ENCODE peak calls at places on chromosome 4, in eight cellular contexts. M is fibroblast of mammary gland; R is GM06990; A is OCI-LY7; E is Right ventricle myocardium superior; U is pancreas; K is activated T-helper 1 cell treated with anti-CD3 and anti-CD28 coated beads, Interleukin-2, amount 50 U/mL, for 16 hours; Q is AG09309. C is an unnamed sample.

GRCh38 chr4:53929955-53930798 is 134.2 kb downstream of the CHIC2 start:
- DNase-seq in M (peak), A (peak), E (peak), K (no peak), R (peak), Q (peak), U (peak), C (peak)

GRCh38 chr4:151824647-151825046 is 63.8 kb upstream of the GATB start:
- DNase-seq in E (no peak), A (no peak), M (no peak), K (no peak), U (no peak), R (no peak), Q (no peak), C (no peak)

GRCh38 chr4:72566573-72566972 is 2.4 kb downstream of the ADAMTS3 start:
- DNase-seq in K (no peak), U (no peak), E (no peak), M (no peak), A (no peak), R (no peak), Q (no peak), C (no peak)

GRCh38 chr4:41638203-41638602 is 100.2 kb downstream of the LIMCH1 start:
- DNase-seq in R (no peak), Q (no peak), U (no peak), M (no peak), A (no peak), E (no peak), K (no peak), C (no peak)

GRCh38 chr4:175561691-175562090 is 250.4 kb downstream of the GPM6A start:
- DNase-seq in E (no peak), Q (no peak), R (no peak), K (no peak), U (no peak), A (no peak), M (no peak), C (no peak)

GRCh38 chr4:76373919-76374552 is 46.9 kb downstream of the CCDC158 start:
- DNase-seq in K (no peak), Q (no peak), R (no peak), A (no peak), E (no peak), M (peak), U (no peak), C (peak)

GRCh38 chr4:185512516-185512915 is 22.8 kb downstream of the PDLIM3 start:
- DNase-seq in M (peak), U (no peak), K (no peak), Q (peak), A (no peak), E (no peak), R (no peak), C (peak)

GRCh38 chr4:150518559-150518958 is 63.4 kb upstream of the MAB21L2 start:
- DNase-seq in K (no peak), U (no peak), A (no peak), E (no peak), M (peak), R (no peak), Q (no peak), C (peak)

GRCh38 chr4:102324725-102325124 is 20.6 kb downstream of the SLC39A8 start:
- DNase-seq in Q (no peak), E (no peak), R (no peak), A (no peak), U (no peak), K (no peak), M (peak), C (no peak)

GRCh38 chr4:1154523-1155182 is 17.7 kb downstream of the SPON2 start:
- DNase-seq in A (peak), K (no peak), E (no peak), U (peak), M (peak), Q (peak), R (no peak), C (no peak)

GRCh38 chr4:99414401-99414800 is 20.7 kb downstream of the ADH7 start:
- DNase-seq in R (no peak), U (no peak), K (no peak), M (peak), Q (no peak), A (no peak), E (no peak), C (no peak)

GRCh38 chr4:101345596-101346311 is 1.6 kb downstream of the PPP3CA start:
- DNase-seq in M (peak), R (peak), A (peak), Q (no peak), E (peak), K (peak), U (peak), C (peak)

GRCh38 chr4:134905061-134905460 is 703.5 kb upstream of the PABPC4L start:
- DNase-seq in Q (no peak), K (no peak), R (no peak), E (no peak), U (no peak), M (no peak), A (no peak), C (no peak)

GRCh38 chr4:155403886-155404285 is 27.1 kb upstream of the MAP9 start:
- DNase-seq in M (peak), E (no peak), A (no peak), U (no peak), Q (peak), K (no peak), R (no peak), C (peak)

GRCh38 chr4:2482693-2483092 is 13.8 kb downstream of the RNF4 start:
- DNase-seq in U (peak), R (peak), A (peak), E (peak), Q (no peak), M (peak), K (no peak), C (peak)

GRCh38 chr4:110364911-110365520 is 110.9 kb upstream of the ENPEP start:
- DNase-seq in M (peak), K (no peak), E (no peak), U (no peak), Q (no peak), R (no peak), A (no peak), C (no peak)

C was measured in EL.